ENCODE peak calls at places on chromosomes 11 and 22, in six cellular contexts. One of them, this sample, is unnamed.

GRCh38 chr11:123381817-123382554 is 48.1 kb upstream of the GRAMD1B start:
- DNase-seq in Calu3: no peak
- DNase-seq in OCI-LY7: no peak
- DNase-seq in HCT116: no peak
- DNase-seq in MM.1S: peak
- DNase-seq in H9: no peak
- DNase-seq in this sample: no peak

GRCh38 chr11:65586676-65587075 is 8.9 kb downstream of the KCNK7 start:
- DNase-seq in Calu3: no peak
- DNase-seq in OCI-LY7: no peak
- DNase-seq in HCT116: no peak
- DNase-seq in MM.1S: peak
- DNase-seq in H9: peak
- DNase-seq in this sample: no peak

GRCh38 chr11:87359401-87359800 is 321.7 kb downstream of the TMEM135 start:
- DNase-seq in Calu3: no peak
- DNase-seq in OCI-LY7: peak
- DNase-seq in HCT116: no peak
- DNase-seq in MM.1S: peak
- DNase-seq in H9: no peak
- DNase-seq in this sample: no peak

GRCh38 chr22:47034076-47034808 is 271.8 kb downstream of the TBC1D22A start:
- DNase-seq in Calu3: no peak
- DNase-seq in OCI-LY7: no peak
- DNase-seq in HCT116: no peak
- DNase-seq in MM.1S: no peak
- DNase-seq in H9: no peak
- DNase-seq in this sample: no peak

GRCh38 chr11:133945087-133945974 is 11.4 kb downstream of the IGSF9B start:
- DNase-seq in Calu3: peak
- DNase-seq in OCI-LY7: no peak
- DNase-seq in HCT116: no peak
- DNase-seq in MM.1S: no peak
- DNase-seq in H9: no peak
- DNase-seq in this sample: peak

GRCh38 chr11:68354181-68354872 is 41.9 kb downstream of the LRP5 start:
- DNase-seq in Calu3: peak
- DNase-seq in OCI-LY7: no peak
- DNase-seq in HCT116: peak
- DNase-seq in MM.1S: no peak
- DNase-seq in H9: no peak
- DNase-seq in this sample: peak

GRCh38 chr11:128151338-128151737 is 436.0 kb downstream of the ETS1 start:
- DNase-seq in Calu3: no peak
- DNase-seq in OCI-LY7: no peak
- DNase-seq in HCT116: no peak
- DNase-seq in MM.1S: no peak
- DNase-seq in H9: no peak
- DNase-seq in this sample: no peak

GRCh38 chr11:64745523-64746328 is 1.8 kb upstream of the RASGRP2 start:
- DNase-seq in Calu3: no peak
- DNase-seq in OCI-LY7: peak
- DNase-seq in HCT116: no peak
- DNase-seq in MM.1S: no peak
- DNase-seq in H9: peak
- DNase-seq in this sample: no peak

GRCh38 chr11:117604349-117604995 is 192.5 kb downstream of the DSCAML1 start:
- DNase-seq in Calu3: no peak
- DNase-seq in OCI-LY7: no peak
- DNase-seq in HCT116: no peak
- DNase-seq in MM.1S: no peak
- DNase-seq in H9: no peak
- DNase-seq in this sample: peak

GRCh38 chr22:19212302-19212870 is 33.9 kb upstream of the SLC25A1 start:
- DNase-seq in Calu3: no peak
- DNase-seq in OCI-LY7: no peak
- DNase-seq in HCT116: no peak
- DNase-seq in MM.1S: no peak
- DNase-seq in H9: no peak
- DNase-seq in this sample: no peak

GRCh38 chr11:87603887-87604286 is 566.2 kb downstream of the TMEM135 start:
- DNase-seq in Calu3: no peak
- DNase-seq in OCI-LY7: no peak
- DNase-seq in HCT116: no peak
- DNase-seq in MM.1S: no peak
- DNase-seq in H9: no peak
- DNase-seq in this sample: peak

GRCh38 chr11:66617148-66617814 is 851 bp downstream of the RBM14 start:
- DNase-seq in Calu3: no peak
- DNase-seq in OCI-LY7: no peak
- DNase-seq in HCT116: no peak
- DNase-seq in MM.1S: peak
- DNase-seq in H9: no peak
- DNase-seq in this sample: peak

GRCh38 chr11:60880635-60881282 is 13.4 kb downstream of the ZP1 start:
- DNase-seq in Calu3: no peak
- DNase-seq in OCI-LY7: no peak
- DNase-seq in HCT116: no peak
- DNase-seq in MM.1S: no peak
- DNase-seq in H9: no peak
- DNase-seq in this sample: no peak

GRCh38 chr11:126628790-126629621 is 273.5 kb downstream of the ST3GAL4 start:
- DNase-seq in Calu3: no peak
- DNase-seq in OCI-LY7: no peak
- DNase-seq in HCT116: no peak
- DNase-seq in MM.1S: no peak
- DNase-seq in H9: no peak
- DNase-seq in this sample: no peak

GRCh38 chr11:19800162-19800561 is 87.5 kb downstream of the NAV2 start:
- DNase-seq in Calu3: no peak
- DNase-seq in OCI-LY7: no peak
- DNase-seq in HCT116: no peak
- DNase-seq in MM.1S: no peak
- DNase-seq in H9: no peak
- DNase-seq in this sample: peak
- TF ChIP-seq CTCF in Calu3: no peak
- TF ChIP-seq CTCF in OCI-LY7: peak
- TF ChIP-seq CTCF in HCT116: no peak
- TF ChIP-seq CTCF in MM.1S: no peak
- TF ChIP-seq CTCF in H9: peak
- TF ChIP-seq CTCF in this sample: no peak

GRCh38 chr11:116276051-116277044 is 496.4 kb downstream of the BUD13 start:
- DNase-seq in Calu3: peak
- DNase-seq in OCI-LY7: peak
- DNase-seq in HCT116: peak
- DNase-seq in MM.1S: peak
- DNase-seq in H9: peak
- DNase-seq in this sample: peak

GRCh38 chr11:116278076-116278475 is 494.7 kb downstream of the BUD13 start:
- DNase-seq in Calu3: no peak
- DNase-seq in OCI-LY7: no peak
- DNase-seq in HCT116: no peak
- DNase-seq in MM.1S: no peak
- DNase-seq in H9: no peak
- DNase-seq in this sample: no peak

GRCh38 chr11:116275634-116276033 is 497.2 kb downstream of the BUD13 start:
- DNase-seq in Calu3: no peak
- DNase-seq in OCI-LY7: no peak
- DNase-seq in HCT116: no peak
- DNase-seq in MM.1S: no peak
- DNase-seq in H9: no peak
- DNase-seq in this sample: no peak

GRCh38 chr11:116267146-116267545 is 505.6 kb downstream of the BUD13 start:
- DNase-seq in Calu3: no peak
- DNase-seq in OCI-LY7: no peak
- DNase-seq in HCT116: no peak
- DNase-seq in MM.1S: no peak
- DNase-seq in H9: no peak
- DNase-seq in this sample: no peak

GRCh38 chr11:116272181-116272789 is 500.5 kb downstream of the BUD13 start:
- DNase-seq in Calu3: no peak
- DNase-seq in OCI-LY7: no peak
- DNase-seq in HCT116: no peak
- DNase-seq in MM.1S: no peak
- DNase-seq in H9: no peak
- DNase-seq in this sample: no peak
- TF ChIP-seq CTCF in Calu3: no peak
- TF ChIP-seq CTCF in OCI-LY7: no peak
- TF ChIP-seq CTCF in HCT116: no peak
- TF ChIP-seq CTCF in MM.1S: no peak
- TF ChIP-seq CTCF in H9: peak
- TF ChIP-seq CTCF in this sample: no peak

GRCh38 chr22:25953919-25954318 is 211.9 kb downstream of the MYO18B start:
- DNase-seq in Calu3: no peak
- DNase-seq in OCI-LY7: no peak
- DNase-seq in HCT116: no peak
- DNase-seq in MM.1S: no peak
- DNase-seq in H9: no peak
- DNase-seq in this sample: no peak
- TF ChIP-seq CTCF in Calu3: no peak
- TF ChIP-seq CTCF in OCI-LY7: no peak
- TF ChIP-seq CTCF in HCT116: no peak
- TF ChIP-seq CTCF in MM.1S: no peak
- TF ChIP-seq CTCF in H9: no peak
- TF ChIP-seq CTCF in this sample: no peak

GRCh38 chr11:47516984-47517853 is 35.7 kb downstream of the CELF1 start:
- DNase-seq in Calu3: no peak
- DNase-seq in OCI-LY7: no peak
- DNase-seq in HCT116: no peak
- DNase-seq in MM.1S: no peak
- DNase-seq in H9: no peak
- DNase-seq in this sample: no peak
- TF ChIP-seq CTCF in Calu3: no peak
- TF ChIP-seq CTCF in OCI-LY7: no peak
- TF ChIP-seq CTCF in HCT116: no peak
- TF ChIP-seq CTCF in MM.1S: no peak
- TF ChIP-seq CTCF in H9: no peak
- TF ChIP-seq CTCF in this sample: no peak

GRCh38 chr22:35663371-35663770 is 15.1 kb downstream of the APOL6 start:
- DNase-seq in Calu3: no peak
- DNase-seq in OCI-LY7: no peak
- DNase-seq in HCT116: no peak
- DNase-seq in MM.1S: no peak
- DNase-seq in H9: no peak
- DNase-seq in this sample: no peak
- TF ChIP-seq CTCF in Calu3: no peak
- TF ChIP-seq CTCF in OCI-LY7: no peak
- TF ChIP-seq CTCF in HCT116: no peak
- TF ChIP-seq CTCF in MM.1S: no peak
- TF ChIP-seq CTCF in H9: no peak
- TF ChIP-seq CTCF in this sample: no peak

DNA sequence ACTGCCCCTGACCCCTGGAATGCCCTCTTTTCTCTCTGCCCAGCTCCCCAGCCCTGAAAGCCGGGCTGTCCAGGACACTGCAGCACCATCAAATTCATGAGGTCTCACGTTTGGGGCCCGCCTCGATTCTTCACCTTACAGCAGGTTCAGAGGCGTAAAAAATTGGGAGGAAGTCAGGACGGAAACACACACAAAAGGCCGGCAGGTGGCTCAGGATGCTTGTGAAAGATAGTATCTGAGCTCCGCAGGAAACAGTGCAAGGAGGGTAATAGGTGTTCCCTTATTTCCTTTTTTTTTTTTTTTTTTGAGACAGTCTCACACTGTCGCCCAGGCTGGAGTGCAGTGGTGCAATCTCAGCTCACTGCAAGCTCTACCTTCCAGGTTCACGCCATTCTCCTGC is 4.1 kb downstream of the RFPL2 start:
- DNase-seq in Calu3: no peak
- DNase-seq in OCI-LY7: peak
- DNase-seq in HCT116: no peak
- DNase-seq in MM.1S: peak
- DNase-seq in H9: no peak
- DNase-seq in this sample: no peak
- TF ChIP-seq CTCF in Calu3: no peak
- TF ChIP-seq CTCF in OCI-LY7: peak
- TF ChIP-seq CTCF in HCT116: no peak
- TF ChIP-seq CTCF in MM.1S: no peak
- TF ChIP-seq CTCF in H9: no peak
- TF ChIP-seq CTCF in this sample: no peak

GRCh38 chr11:33347490-33348125 is 90.4 kb downstream of the HIPK3 start:
- DNase-seq in Calu3: no peak
- DNase-seq in OCI-LY7: no peak
- DNase-seq in HCT116: no peak
- DNase-seq in MM.1S: no peak
- DNase-seq in H9: no peak
- DNase-seq in this sample: no peak

GRCh38 chr11:33339247-33339646 is 82.1 kb downstream of the HIPK3 start:
- DNase-seq in Calu3: no peak
- DNase-seq in OCI-LY7: no peak
- DNase-seq in HCT116: no peak
- DNase-seq in MM.1S: no peak
- DNase-seq in H9: no peak
- DNase-seq in this sample: no peak

GRCh38 chr11:33350287-33350686 is 93.1 kb downstream of the HIPK3 start:
- DNase-seq in Calu3: no peak
- DNase-seq in OCI-LY7: no peak
- DNase-seq in HCT116: no peak
- DNase-seq in MM.1S: no peak
- DNase-seq in H9: no peak
- DNase-seq in this sample: no peak

DNA sequence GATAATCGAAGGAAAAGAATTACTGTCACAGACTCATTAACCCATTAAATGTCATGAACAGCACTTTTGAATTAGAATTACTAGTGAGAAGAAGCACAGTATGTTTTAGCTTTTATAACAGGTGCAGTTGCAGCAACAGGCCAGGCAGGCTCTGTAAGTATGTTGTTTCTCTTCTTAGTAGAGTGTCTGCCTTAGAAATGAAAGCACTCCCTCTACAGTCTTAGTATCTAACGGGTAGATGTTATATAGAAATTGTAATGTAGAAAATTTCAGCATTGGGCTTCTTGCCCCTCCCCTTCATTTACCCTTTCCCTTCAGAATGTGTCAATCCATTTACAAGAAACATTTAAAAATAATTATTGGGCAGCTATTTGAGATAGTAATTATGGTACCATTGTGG is 87.4 kb downstream of the HIPK3 start:
- DNase-seq in Calu3: no peak
- DNase-seq in OCI-LY7: peak
- DNase-seq in HCT116: no peak
- DNase-seq in MM.1S: peak
- DNase-seq in H9: no peak
- DNase-seq in this sample: no peak
- TF ChIP-seq CTCF in Calu3: no peak
- TF ChIP-seq CTCF in OCI-LY7: peak
- TF ChIP-seq CTCF in HCT116: no peak
- TF ChIP-seq CTCF in MM.1S: no peak
- TF ChIP-seq CTCF in H9: no peak
- TF ChIP-seq CTCF in this sample: no peak